ENCODE peak calls at places on chromosomes 12 and 14, in four cellular contexts. One of them, this sample, is unnamed.
A peak's percentile ranks its signal among the peaks of the same experiment; 100 is the strongest.

GRCh38 chr14:49995162-49995561 is 102.3 kb downstream of the ARF6 start:
- DNase-seq in A549: no peak
- DNase-seq in IMR-90: peak; percentile 39
- DNase-seq in right lobe of liver: no peak
- DNase-seq in this sample: no peak

GRCh38 chr14:64464695-64465094 is 604 bp upstream of the AKAP5 start:
- DNase-seq in A549: no peak
- DNase-seq in right lobe of liver: no peak
- DNase-seq in IMR-90: no peak
- DNase-seq in this sample: no peak

GRCh38 chr14:100904307-100905019 is 941 bp upstream of the RTL1 start:
- DNase-seq in A549: peak; percentile 34
- DNase-seq in right lobe of liver: no peak
- DNase-seq in IMR-90: no peak
- DNase-seq in this sample: no peak

GRCh38 chr12:75661927-75662326 is 150.5 kb upstream of the KRR1 start:
- DNase-seq in A549: no peak
- DNase-seq in IMR-90: peak; percentile 69
- DNase-seq in right lobe of liver: no peak
- DNase-seq in this sample: no peak

GRCh38 chr14:102207831-102208365 is 68.2 kb downstream of the WDR20 start:
- DNase-seq in right lobe of liver: no peak
- DNase-seq in IMR-90: no peak
- DNase-seq in A549: no peak
- DNase-seq in this sample: no peak

GRCh38 chr14:59085207-59085739 is 103.2 kb upstream of the DAAM1 start:
- DNase-seq in IMR-90: no peak
- DNase-seq in right lobe of liver: no peak
- DNase-seq in A549: no peak
- DNase-seq in this sample: no peak

GRCh38 chr14:73441286-73441685 is 17.1 kb downstream of the NUMB start:
- DNase-seq in IMR-90: no peak
- DNase-seq in right lobe of liver: no peak
- DNase-seq in A549: no peak
- DNase-seq in this sample: no peak

GRCh38 chr12:49971141-49971540 is 1.6 kb upstream of the AQP6 start:
- DNase-seq in IMR-90: no peak
- DNase-seq in right lobe of liver: no peak
- DNase-seq in A549: no peak
- DNase-seq in this sample: no peak

GRCh38 chr12:131093971-131094830 is 140.5 kb downstream of the ADGRD1 start:
- DNase-seq in right lobe of liver: peak; percentile 38
- DNase-seq in A549: no peak
- DNase-seq in IMR-90: no peak
- DNase-seq in this sample: no peak

GRCh38 chr12:62466596-62467411 is at the start of gene MON2:
- DNase-seq in right lobe of liver: peak; percentile 93
- DNase-seq in A549: peak; percentile 87
- DNase-seq in IMR-90: peak; percentile 78
- DNase-seq in this sample: peak; percentile 95

GRCh38 chr14:100443643-100444042 is 120.5 kb downstream of the SLC25A47 start:
- DNase-seq in A549: no peak
- DNase-seq in right lobe of liver: no peak
- DNase-seq in IMR-90: peak; percentile 41
- DNase-seq in this sample: no peak

GRCh38 chr14:59055439-59056045 is 132.9 kb upstream of the DAAM1 start:
- DNase-seq in IMR-90: peak; percentile 72
- DNase-seq in A549: peak; percentile 28
- DNase-seq in right lobe of liver: no peak
- DNase-seq in this sample: no peak

GRCh38 chr14:55914771-55915170 is 203.4 kb upstream of the PELI2 start:
- DNase-seq in A549: no peak
- DNase-seq in IMR-90: peak; percentile 4
- DNase-seq in right lobe of liver: no peak
- DNase-seq in this sample: no peak

GRCh38 chr12:51449569-51450246 is 25.1 kb downstream of the SLC4A8 start:
- DNase-seq in IMR-90: peak; percentile 39
- DNase-seq in A549: no peak
- DNase-seq in right lobe of liver: no peak
- DNase-seq in this sample: no peak

GRCh38 chr14:37584211-37585100 is 10.6 kb downstream of the FOXA1 start:
- DNase-seq in right lobe of liver: peak; percentile 78
- DNase-seq in A549: no peak
- DNase-seq in IMR-90: no peak
- DNase-seq in this sample: no peak

GRCh38 chr14:36967892-36968555 is 204.4 kb downstream of the SLC25A21 start:
- DNase-seq in right lobe of liver: no peak
- DNase-seq in IMR-90: no peak
- DNase-seq in A549: no peak
- DNase-seq in this sample: no peak

GRCh38 chr12:100824476-100824875 is 29.9 kb downstream of the ANO4 start:
- DNase-seq in IMR-90: no peak
- DNase-seq in right lobe of liver: no peak
- DNase-seq in A549: no peak
- DNase-seq in this sample: no peak

GRCh38 chr12:100830003-100830795 is 35.6 kb downstream of the ANO4 start:
- DNase-seq in right lobe of liver: no peak
- DNase-seq in IMR-90: no peak
- DNase-seq in A549: no peak
- DNase-seq in this sample: no peak

GRCh38 chr12:100823988-100824387 is 29.4 kb downstream of the ANO4 start:
- DNase-seq in A549: no peak
- DNase-seq in IMR-90: peak; percentile 69
- DNase-seq in right lobe of liver: no peak
- DNase-seq in this sample: no peak

GRCh38 chr12:100826323-100826722 is 31.7 kb downstream of the ANO4 start:
- DNase-seq in right lobe of liver: peak; percentile 54
- DNase-seq in A549: peak; percentile 34
- DNase-seq in IMR-90: peak; percentile 58
- DNase-seq in this sample: no peak

DNA sequence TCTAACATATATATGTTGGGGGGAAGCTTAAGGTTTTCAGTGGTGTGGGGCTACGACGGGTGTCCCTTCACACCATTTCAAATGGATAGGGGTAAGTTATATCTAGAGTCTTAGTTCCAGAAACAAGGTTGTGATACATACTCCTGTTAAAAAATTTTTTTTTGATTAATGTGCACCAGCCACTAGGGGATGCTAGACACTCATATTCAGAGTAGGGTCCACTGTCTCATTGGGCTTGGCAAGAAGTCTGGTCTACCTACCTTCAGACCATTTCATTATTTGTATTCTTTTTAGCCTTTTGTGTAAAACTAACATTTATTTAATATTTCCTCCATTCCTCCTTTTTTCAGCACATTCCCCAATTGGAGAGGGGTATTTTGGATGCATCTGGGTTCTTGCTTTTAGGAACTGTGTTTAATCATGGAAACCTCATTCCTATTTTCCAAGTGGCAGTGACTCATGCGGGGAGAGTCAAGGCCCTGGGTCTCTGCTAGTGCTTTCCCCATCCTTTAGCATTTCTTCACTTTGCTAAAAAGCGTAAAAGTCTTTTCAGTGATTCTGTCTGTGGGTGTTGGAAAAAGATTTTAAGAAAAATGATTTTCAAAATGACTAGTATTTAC is 33.4 kb downstream of the ANO4 start:
- DNase-seq in right lobe of liver: no peak
- DNase-seq in A549: peak; percentile 51
- DNase-seq in IMR-90: peak; percentile 54
- DNase-seq in this sample: no peak
- TF ChIP-seq POLR2A in right lobe of liver: no peak
- TF ChIP-seq POLR2A in A549: no peak
- TF ChIP-seq POLR2A in IMR-90: no peak
- TF ChIP-seq POLR2A in this sample: no peak

GRCh38 chr12:32089156-32089950 is 17.3 kb upstream of the BICD1 start:
- DNase-seq in right lobe of liver: no peak
- DNase-seq in IMR-90: no peak
- DNase-seq in A549: no peak
- DNase-seq in this sample: no peak
- H3K4me3 ChIP-seq in right lobe of liver: no peak overlapping the region
- H3K4me3 ChIP-seq in IMR-90: no peak overlapping the region
- H3K4me3 ChIP-seq in A549: no peak overlapping the region
- H3K4me3 ChIP-seq in this sample: no peak overlapping the region

GRCh38 chr12:63944586-63945228 is 100.2 kb downstream of the SRGAP1 start:
- DNase-seq in right lobe of liver: no peak
- DNase-seq in IMR-90: no peak
- DNase-seq in A549: no peak
- DNase-seq in this sample: no peak
- H3K27ac ChIP-seq in right lobe of liver: no peak overlapping the region
- H3K27ac ChIP-seq in IMR-90: peak overlapping the region; percentile 14
- H3K27ac ChIP-seq in A549: peak overlapping the region; percentile 0
- H3K27ac ChIP-seq in this sample: no peak overlapping the region

GRCh38 chr12:57229041-57229633 is 374 bp upstream of the SHMT2 start:
- DNase-seq in A549: no peak
- DNase-seq in right lobe of liver: no peak
- DNase-seq in IMR-90: no peak
- DNase-seq in this sample: no peak
- TF ChIP-seq POLR2A in A549: no peak
- TF ChIP-seq POLR2A in right lobe of liver: no peak
- TF ChIP-seq POLR2A in IMR-90: no peak
- TF ChIP-seq POLR2A in this sample: no peak

DNA sequence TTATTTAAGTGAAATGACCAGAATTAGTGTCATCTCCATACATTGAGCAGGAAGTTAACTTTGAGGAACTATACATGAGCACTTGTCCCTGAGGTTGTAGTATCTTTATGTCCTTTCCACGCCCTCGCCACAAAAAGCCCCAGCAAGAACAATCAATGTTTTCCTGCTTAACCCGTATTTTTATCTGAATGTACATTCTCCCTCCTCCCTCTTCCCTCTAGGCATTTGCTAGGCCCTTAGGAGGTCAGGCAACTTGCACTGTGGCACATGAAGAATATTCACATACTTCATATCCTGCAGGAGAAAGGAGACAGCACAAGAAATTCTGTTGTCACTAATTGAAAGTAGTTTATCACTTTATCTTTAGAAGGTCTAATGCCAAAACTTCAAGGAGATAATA is 18.1 kb upstream of the DUSP6 start:
- DNase-seq in right lobe of liver: no peak
- DNase-seq in IMR-90: no peak
- DNase-seq in A549: no peak
- DNase-seq in this sample: no peak
- H3K4me3 ChIP-seq in right lobe of liver: no peak overlapping the region
- H3K4me3 ChIP-seq in IMR-90: no peak overlapping the region
- H3K4me3 ChIP-seq in A549: no peak overlapping the region
- H3K4me3 ChIP-seq in this sample: no peak overlapping the region

DNA sequence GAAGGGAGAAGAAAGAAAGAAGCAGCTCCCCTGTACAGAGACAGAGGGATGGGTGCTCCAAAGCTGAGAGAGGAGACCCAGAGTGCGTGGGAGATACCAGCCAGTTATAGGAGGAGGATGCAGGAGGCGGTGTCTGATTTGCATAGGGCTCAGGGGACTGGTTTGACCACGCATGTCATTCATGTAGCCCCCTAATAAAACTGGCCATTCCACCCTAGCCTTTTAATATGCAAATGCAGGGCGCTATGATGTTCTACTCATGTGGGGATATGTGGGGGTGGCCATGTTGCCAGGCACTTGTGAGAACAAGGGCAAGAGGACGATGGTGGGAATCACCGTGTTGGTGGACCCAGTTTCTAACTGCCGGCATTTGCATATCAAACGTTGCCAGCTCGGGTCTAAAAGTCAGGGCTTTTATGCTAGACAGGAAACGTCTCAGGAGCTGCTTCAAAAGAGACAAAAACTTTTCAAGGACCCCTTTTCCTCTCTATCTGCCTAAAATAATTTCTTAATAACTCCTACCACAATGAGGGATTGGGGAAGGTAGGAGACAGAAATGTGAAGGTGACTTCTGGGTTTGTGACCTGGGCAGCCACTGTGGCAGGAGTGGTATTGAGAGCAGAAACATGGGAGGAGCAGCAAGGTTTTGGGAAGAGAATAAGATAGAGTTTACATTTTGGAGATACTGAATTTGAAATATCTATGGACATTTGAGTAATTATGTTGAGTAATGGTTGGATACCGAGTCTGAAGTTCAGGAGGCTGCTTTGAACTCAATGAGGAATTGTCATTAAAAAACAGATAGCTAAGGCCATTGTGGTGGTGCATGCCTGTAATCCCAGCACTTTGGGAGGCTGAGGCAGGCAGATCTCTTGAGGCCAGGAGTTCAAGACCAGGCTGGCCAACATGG is 2.2 kb upstream of the ATXN3 start:
- DNase-seq in right lobe of liver: no peak
- DNase-seq in A549: no peak
- DNase-seq in IMR-90: no peak
- DNase-seq in this sample: no peak
- H3K27ac ChIP-seq in right lobe of liver: no peak overlapping the region
- H3K27ac ChIP-seq in A549: no peak overlapping the region
- H3K27ac ChIP-seq in IMR-90: no peak overlapping the region
- H3K27ac ChIP-seq in this sample: no peak overlapping the region

This sample was measured in heart left ventricle.